ENCODE peak calls at places on chromosomes 12 and 14, in ten cellular contexts. One of them, this sample, is unnamed. For H3K27me3, the result is how much of the 10 kb centered on the place peaks cover.

GRCh38 chr12:24919346-24920001 is 29.4 kb downstream of the BCAT1 start:
- DNase-seq in right lobe of liver: no peak
- DNase-seq in fibroblast of lung: no peak
- DNase-seq in upper lobe of left lung: no peak
- DNase-seq in CD8-positive, alpha-beta memory T cell: no peak
- DNase-seq in neural progenitor cell: no peak
- DNase-seq in GM23248: no peak
- DNase-seq in H7: no peak
- DNase-seq in left ventricle myocardium inferior: no peak
- DNase-seq in AG04450: no peak
- DNase-seq in this sample: peak

GRCh38 chr14:98411154-98411553 is 860.8 kb downstream of the BCL11B start:
- DNase-seq in left ventricle myocardium inferior: no peak
- DNase-seq in neural progenitor cell: no peak
- DNase-seq in upper lobe of left lung: no peak
- DNase-seq in right lobe of liver: no peak
- DNase-seq in H7: no peak
- DNase-seq in CD8-positive, alpha-beta memory T cell: no peak
- DNase-seq in GM23248: no peak
- DNase-seq in fibroblast of lung: no peak
- DNase-seq in AG04450: no peak
- DNase-seq in this sample: no peak

GRCh38 chr12:12443482-12443881 is 86.6 kb downstream of the BORCS5 start:
- DNase-seq in H7: no peak
- DNase-seq in right lobe of liver: peak
- DNase-seq in left ventricle myocardium inferior: peak
- DNase-seq in upper lobe of left lung: no peak
- DNase-seq in CD8-positive, alpha-beta memory T cell: no peak
- DNase-seq in neural progenitor cell: no peak
- DNase-seq in fibroblast of lung: peak
- DNase-seq in GM23248: no peak
- DNase-seq in AG04450: no peak
- DNase-seq in this sample: peak

GRCh38 chr12:180445-180844 is 33.5 kb downstream of the SLC6A12 start:
- DNase-seq in GM23248: no peak
- DNase-seq in fibroblast of lung: peak
- DNase-seq in right lobe of liver: no peak
- DNase-seq in AG04450: no peak
- DNase-seq in upper lobe of left lung: no peak
- DNase-seq in H7: peak
- DNase-seq in neural progenitor cell: no peak
- DNase-seq in CD8-positive, alpha-beta memory T cell: no peak
- DNase-seq in left ventricle myocardium inferior: peak
- DNase-seq in this sample: no peak

GRCh38 chr12:3920378-3921141 is 47.4 kb upstream of the PARP11 start:
- DNase-seq in AG04450: no peak
- DNase-seq in neural progenitor cell: no peak
- DNase-seq in CD8-positive, alpha-beta memory T cell: no peak
- DNase-seq in H7: no peak
- DNase-seq in fibroblast of lung: peak
- DNase-seq in left ventricle myocardium inferior: no peak
- DNase-seq in right lobe of liver: no peak
- DNase-seq in upper lobe of left lung: peak
- DNase-seq in GM23248: no peak
- DNase-seq in this sample: no peak

GRCh38 chr12:87848248-87848868 is 180.8 kb downstream of the C12orf50 start:
- DNase-seq in fibroblast of lung: peak
- DNase-seq in CD8-positive, alpha-beta memory T cell: no peak
- DNase-seq in AG04450: peak
- DNase-seq in GM23248: peak
- DNase-seq in upper lobe of left lung: no peak
- DNase-seq in neural progenitor cell: peak
- DNase-seq in H7: peak
- DNase-seq in left ventricle myocardium inferior: no peak
- DNase-seq in right lobe of liver: no peak
- DNase-seq in this sample: peak

GRCh38 chr12:62588916-62589315 is 122.3 kb downstream of the MON2 start:
- DNase-seq in AG04450: peak
- DNase-seq in GM23248: peak
- DNase-seq in CD8-positive, alpha-beta memory T cell: no peak
- DNase-seq in fibroblast of lung: peak
- DNase-seq in upper lobe of left lung: no peak
- DNase-seq in neural progenitor cell: no peak
- DNase-seq in right lobe of liver: no peak
- DNase-seq in left ventricle myocardium inferior: no peak
- DNase-seq in H7: no peak
- DNase-seq in this sample: peak

GRCh38 chr14:65356327-65356836 is 56.1 kb upstream of the FUT8 start:
- DNase-seq in GM23248: peak
- DNase-seq in upper lobe of left lung: no peak
- DNase-seq in left ventricle myocardium inferior: no peak
- DNase-seq in H7: peak
- DNase-seq in right lobe of liver: no peak
- DNase-seq in CD8-positive, alpha-beta memory T cell: no peak
- DNase-seq in neural progenitor cell: no peak
- DNase-seq in fibroblast of lung: peak
- DNase-seq in AG04450: peak
- DNase-seq in this sample: peak

DNA sequence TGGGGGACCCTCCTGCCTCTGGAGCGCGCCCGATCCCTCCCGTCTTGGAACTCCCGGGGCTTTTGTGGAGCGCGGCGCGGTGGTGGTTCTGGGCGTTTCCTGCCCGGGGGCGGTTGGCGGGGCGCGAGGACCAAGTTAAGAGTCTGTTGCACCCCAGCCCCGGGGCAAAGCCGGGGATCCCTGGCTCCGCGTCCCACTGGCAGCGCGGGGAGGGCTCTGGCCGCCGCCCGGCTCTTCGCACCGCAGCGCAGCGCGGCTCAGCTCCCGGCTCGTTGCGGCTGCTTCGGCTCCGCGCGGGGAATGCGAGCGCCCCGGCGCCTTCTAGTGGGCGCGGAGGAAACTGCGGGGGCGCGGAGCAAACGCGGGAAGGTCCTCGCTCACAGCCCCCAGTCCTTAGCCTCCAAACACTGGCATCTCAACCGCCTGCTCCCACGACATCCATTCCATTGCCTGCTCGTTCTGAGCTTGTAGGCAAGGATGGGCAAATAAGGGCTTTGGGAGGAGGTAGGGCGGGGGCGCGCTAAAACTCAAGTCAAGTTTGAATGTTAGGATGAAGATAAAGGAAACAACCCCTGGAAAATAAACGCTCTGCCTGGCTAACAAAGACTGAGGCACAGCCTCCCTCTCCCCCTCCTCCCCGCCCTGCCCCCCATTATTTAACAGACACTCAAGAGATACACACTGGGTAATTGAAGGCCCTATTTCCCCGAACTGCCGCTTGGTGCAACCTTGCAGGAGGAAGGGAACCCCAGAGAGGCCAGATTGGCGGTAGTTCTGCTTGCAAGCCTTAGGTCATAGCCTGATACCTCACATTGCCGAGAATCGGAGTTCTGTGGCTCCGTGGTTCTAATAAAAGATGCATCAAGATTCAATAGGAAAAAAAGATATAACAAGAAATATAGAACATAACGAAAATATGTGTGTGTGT is at the start of gene B4GALNT1:
- DNase-seq in GM23248: peak
- DNase-seq in H7: peak
- DNase-seq in fibroblast of lung: peak
- DNase-seq in neural progenitor cell: peak
- DNase-seq in right lobe of liver: peak
- DNase-seq in upper lobe of left lung: peak
- DNase-seq in AG04450: no peak
- DNase-seq in CD8-positive, alpha-beta memory T cell: peak
- DNase-seq in left ventricle myocardium inferior: peak
- DNase-seq in this sample: peak
- H3K27me3 ChIP-seq in GM23248: under half
- H3K27me3 ChIP-seq in H7: half or more
- H3K27me3 ChIP-seq in fibroblast of lung: under half
- H3K27me3 ChIP-seq in neural progenitor cell: half or more
- H3K27me3 ChIP-seq in right lobe of liver: under half
- H3K27me3 ChIP-seq in upper lobe of left lung: under half
- H3K27me3 ChIP-seq in AG04450: under half
- H3K27me3 ChIP-seq in CD8-positive, alpha-beta memory T cell: under half
- H3K27me3 ChIP-seq in left ventricle myocardium inferior: half or more
- H3K27me3 ChIP-seq in this sample: under half

DNA sequence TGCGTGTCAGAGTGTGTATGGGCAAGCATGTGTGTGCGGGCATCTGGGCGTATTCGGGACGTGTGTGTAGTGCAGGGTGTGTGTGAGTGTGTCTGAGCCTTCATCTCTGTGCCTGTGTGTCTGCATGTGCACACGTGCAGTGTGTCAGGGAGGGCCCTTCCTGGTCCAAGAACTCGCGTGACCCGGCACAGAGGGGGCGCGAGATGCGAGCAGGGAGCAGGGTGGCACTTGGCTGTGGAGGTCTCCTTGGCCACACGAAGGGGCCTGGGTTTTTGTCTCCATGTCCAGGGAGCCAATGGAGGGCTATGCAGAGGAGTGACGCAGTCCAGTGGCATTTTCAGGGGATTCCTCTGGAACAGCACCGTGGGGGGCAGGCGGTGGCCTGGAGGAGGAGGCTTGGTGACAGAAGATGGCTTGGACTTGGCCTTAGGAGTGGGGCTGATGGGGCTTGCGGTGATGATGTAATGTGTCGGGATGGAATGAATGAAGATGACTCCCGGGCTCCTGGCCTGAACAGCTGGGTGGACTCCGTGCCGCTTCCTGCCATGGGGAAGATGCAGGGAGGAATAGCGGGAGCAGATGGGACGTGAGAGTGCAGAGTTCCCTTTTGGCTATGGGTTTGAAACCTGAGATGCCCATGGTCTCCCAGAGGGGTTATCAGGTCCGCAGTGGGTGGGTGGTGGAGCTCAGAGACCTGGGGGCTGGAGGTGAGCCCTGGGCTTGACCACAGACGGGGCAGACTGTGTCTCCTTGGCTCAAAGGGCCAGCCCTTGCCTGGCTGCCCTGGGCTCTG is 208.3 kb downstream of the PHETA1 start:
- DNase-seq in GM23248: no peak
- DNase-seq in AG04450: no peak
- DNase-seq in right lobe of liver: no peak
- DNase-seq in upper lobe of left lung: peak
- DNase-seq in fibroblast of lung: no peak
- DNase-seq in H7: peak
- DNase-seq in left ventricle myocardium inferior: no peak
- DNase-seq in CD8-positive, alpha-beta memory T cell: no peak
- DNase-seq in neural progenitor cell: no peak
- DNase-seq in this sample: no peak
- H3K27me3 ChIP-seq in GM23248: under half
- H3K27me3 ChIP-seq in AG04450: under half
- H3K27me3 ChIP-seq in right lobe of liver: under half
- H3K27me3 ChIP-seq in upper lobe of left lung: under half
- H3K27me3 ChIP-seq in fibroblast of lung: under half
- H3K27me3 ChIP-seq in H7: under half
- H3K27me3 ChIP-seq in left ventricle myocardium inferior: half or more
- H3K27me3 ChIP-seq in CD8-positive, alpha-beta memory T cell: under half
- H3K27me3 ChIP-seq in neural progenitor cell: under half
- H3K27me3 ChIP-seq in this sample: under half

DNA sequence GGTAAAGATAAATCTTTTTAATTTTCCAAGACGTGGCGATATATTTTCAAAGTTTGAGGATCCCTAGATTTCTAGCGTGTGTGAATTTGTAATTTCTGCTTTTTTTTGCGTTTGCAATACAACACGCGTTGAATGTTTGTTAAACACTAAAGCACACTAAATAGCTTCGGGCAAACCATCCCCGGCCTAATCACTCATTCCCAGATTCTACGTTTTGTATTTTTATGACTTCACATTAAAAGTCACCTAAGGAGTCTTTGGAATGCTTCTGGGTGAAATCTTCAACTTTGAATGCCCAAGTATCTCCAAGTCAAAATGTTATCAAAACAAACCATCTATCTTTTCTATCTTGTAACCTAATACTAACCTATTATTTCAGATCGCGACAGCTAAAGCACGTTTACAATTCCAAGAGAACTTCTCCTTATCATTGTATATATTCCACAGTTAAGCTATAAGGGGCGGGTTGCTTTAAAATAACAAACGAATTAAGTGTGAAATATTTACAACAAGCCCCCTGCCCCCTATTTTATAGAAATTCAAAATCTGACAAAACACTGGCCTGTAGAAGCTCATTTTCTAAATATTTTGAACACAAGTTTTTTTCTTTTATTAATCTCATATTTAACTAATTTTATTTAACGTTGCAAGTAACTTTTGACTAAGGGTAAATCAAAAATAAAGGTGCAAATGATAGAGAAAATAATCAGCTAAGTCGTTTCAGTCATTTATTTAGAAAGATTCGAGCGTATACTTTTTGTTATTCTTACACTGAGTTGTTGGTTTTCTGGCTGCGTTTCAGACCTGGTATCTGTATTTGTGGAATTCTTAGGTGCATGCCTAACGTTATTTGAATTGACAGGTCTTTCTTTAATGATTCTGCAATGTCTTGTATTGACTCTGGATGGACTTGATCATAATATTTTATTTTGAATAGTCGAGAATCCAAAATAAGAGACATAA is 1.2 kb downstream of the ALX1 start:
- DNase-seq in left ventricle myocardium inferior: no peak
- DNase-seq in upper lobe of left lung: no peak
- DNase-seq in neural progenitor cell: no peak
- DNase-seq in GM23248: no peak
- DNase-seq in CD8-positive, alpha-beta memory T cell: no peak
- DNase-seq in H7: no peak
- DNase-seq in AG04450: no peak
- DNase-seq in fibroblast of lung: peak
- DNase-seq in right lobe of liver: no peak
- DNase-seq in this sample: no peak
- H3K27me3 ChIP-seq in left ventricle myocardium inferior: half or more
- H3K27me3 ChIP-seq in upper lobe of left lung: under half
- H3K27me3 ChIP-seq in neural progenitor cell: half or more
- H3K27me3 ChIP-seq in GM23248: half or more
- H3K27me3 ChIP-seq in CD8-positive, alpha-beta memory T cell: under half
- H3K27me3 ChIP-seq in H7: under half
- H3K27me3 ChIP-seq in AG04450: under half
- H3K27me3 ChIP-seq in fibroblast of lung: under half
- H3K27me3 ChIP-seq in right lobe of liver: under half
- H3K27me3 ChIP-seq in this sample: under half

GRCh38 chr12:31234053-31234835 is 91.7 kb downstream of the SINHCAF start:
- DNase-seq in H7: no peak
- DNase-seq in GM23248: no peak
- DNase-seq in CD8-positive, alpha-beta memory T cell: no peak
- DNase-seq in AG04450: no peak
- DNase-seq in left ventricle myocardium inferior: no peak
- DNase-seq in upper lobe of left lung: no peak
- DNase-seq in neural progenitor cell: no peak
- DNase-seq in right lobe of liver: no peak
- DNase-seq in fibroblast of lung: no peak
- DNase-seq in this sample: peak

GRCh38 chr12:31230004-31230403 is 95.9 kb downstream of the SINHCAF start:
- DNase-seq in left ventricle myocardium inferior: no peak
- DNase-seq in AG04450: no peak
- DNase-seq in fibroblast of lung: no peak
- DNase-seq in neural progenitor cell: no peak
- DNase-seq in upper lobe of left lung: no peak
- DNase-seq in GM23248: no peak
- DNase-seq in CD8-positive, alpha-beta memory T cell: no peak
- DNase-seq in H7: no peak
- DNase-seq in right lobe of liver: no peak
- DNase-seq in this sample: no peak

GRCh38 chr12:31233061-31233730 is 92.8 kb downstream of the SINHCAF start:
- DNase-seq in CD8-positive, alpha-beta memory T cell: no peak
- DNase-seq in upper lobe of left lung: no peak
- DNase-seq in GM23248: no peak
- DNase-seq in neural progenitor cell: no peak
- DNase-seq in left ventricle myocardium inferior: no peak
- DNase-seq in fibroblast of lung: no peak
- DNase-seq in right lobe of liver: no peak
- DNase-seq in AG04450: no peak
- DNase-seq in H7: no peak
- DNase-seq in this sample: peak

GRCh38 chr12:31231611-31232360 is 94.2 kb downstream of the SINHCAF start:
- DNase-seq in neural progenitor cell: no peak
- DNase-seq in right lobe of liver: no peak
- DNase-seq in CD8-positive, alpha-beta memory T cell: no peak
- DNase-seq in fibroblast of lung: no peak
- DNase-seq in AG04450: no peak
- DNase-seq in upper lobe of left lung: no peak
- DNase-seq in left ventricle myocardium inferior: no peak
- DNase-seq in GM23248: no peak
- DNase-seq in H7: no peak
- DNase-seq in this sample: peak

GRCh38 chr12:31232361-31232965 is 93.5 kb downstream of the SINHCAF start:
- DNase-seq in GM23248: no peak
- DNase-seq in H7: no peak
- DNase-seq in CD8-positive, alpha-beta memory T cell: no peak
- DNase-seq in neural progenitor cell: no peak
- DNase-seq in left ventricle myocardium inferior: no peak
- DNase-seq in right lobe of liver: no peak
- DNase-seq in AG04450: no peak
- DNase-seq in fibroblast of lung: no peak
- DNase-seq in upper lobe of left lung: no peak
- DNase-seq in this sample: no peak
- H3K27me3 ChIP-seq in GM23248: under half
- H3K27me3 ChIP-seq in H7: under half
- H3K27me3 ChIP-seq in CD8-positive, alpha-beta memory T cell: under half
- H3K27me3 ChIP-seq in neural progenitor cell: under half
- H3K27me3 ChIP-seq in left ventricle myocardium inferior: half or more
- H3K27me3 ChIP-seq in right lobe of liver: under half
- H3K27me3 ChIP-seq in AG04450: under half
- H3K27me3 ChIP-seq in fibroblast of lung: under half
- H3K27me3 ChIP-seq in upper lobe of left lung: under half
- H3K27me3 ChIP-seq in this sample: under half

This sample was measured in osteoblast.